ENCODE peak calls at places on chromosomes 16 and 17, in eight cellular contexts. M is transverse colon, V is GM23338, F is stomach, C is H1, R is suprapubic skin, E is breast epithelium, Z is prostate gland. H is an unnamed sample.

GRCh38 chr17:79840204-79840988 is 1.2 kb upstream of the CBX4 start:
- DNase-seq in R (no peak), V (peak), C (no peak), M (peak), Z (peak), E (peak), F (peak), H (peak)

GRCh38 chr16:8944113-8944765 is 19.5 kb downstream of the USP7 start:
- DNase-seq in M (no peak), E (no peak), C (no peak), V (no peak), Z (no peak), F (no peak), R (no peak), H (no peak)

GRCh38 chr17:10844667-10845387 is 6.9 kb upstream of the PIRT start:
- DNase-seq in R (peak), C (peak), Z (peak), F (peak), V (peak), M (peak), E (peak), H (peak)

GRCh38 chr17:16943032-16943352 is 28.9 kb downstream of the TNFRSF13B start:
- DNase-seq in F (peak), M (no peak), Z (no peak), R (peak), E (no peak), V (no peak), C (no peak), H (no peak)

GRCh38 chr16:68088130-68088972 is 3.2 kb downstream of the NFATC3 start:
- DNase-seq in E (no peak), M (no peak), V (no peak), F (no peak), R (no peak), C (no peak), Z (no peak), H (no peak)

GRCh38 chr16:1420111-1420539 is 422 bp downstream of the UQCC4 start:
- DNase-seq in Z (no peak), F (no peak), C (no peak), E (no peak), M (no peak), R (no peak), V (no peak), H (no peak)

GRCh38 chr16:49834496-49835009 is 21.4 kb downstream of the ZNF423 start:
- DNase-seq in R (no peak), M (peak), C (no peak), F (no peak), E (no peak), Z (no peak), V (peak), H (peak)

GRCh38 chr17:34306466-34306865 is 12.8 kb upstream of the CCL8 start:
- DNase-seq in R (no peak), V (peak), Z (no peak), M (no peak), C (peak), E (no peak), F (no peak), H (no peak)

GRCh38 chr16:29959293-29959692 is 2.6 kb upstream of the TMEM219 start:
- DNase-seq in E (no peak), Z (no peak), C (no peak), V (no peak), M (no peak), F (no peak), R (no peak), H (no peak)

GRCh38 chr17:68035131-68035522 is 408 bp upstream of the KPNA2 start:
- DNase-seq in E (peak), Z (peak), C (no peak), V (peak), R (peak), M (peak), F (peak), H (peak)

GRCh38 chr16:87384162-87384999 is 805 bp upstream of the FBXO31 start:
- DNase-seq in C (no peak), E (no peak), Z (no peak), M (peak), F (peak), R (peak), V (peak), H (peak)

GRCh38 chr17:28916302-28916934 is 13.5 kb upstream of the DHRS13 start:
- DNase-seq in C (no peak), Z (peak), R (no peak), V (peak), M (no peak), E (no peak), F (peak), H (no peak)

GRCh38 chr17:17254026-17254425 is 17.1 kb upstream of the FLCN start:
- DNase-seq in Z (no peak), V (no peak), C (no peak), M (no peak), E (no peak), F (no peak), R (no peak), H (no peak)

GRCh38 chr17:12964162-12964561 is 53.7 kb downstream of the ELAC2 start:
- DNase-seq in C (no peak), M (no peak), Z (no peak), R (no peak), E (no peak), F (no peak), V (no peak), H (no peak)

GRCh38 chr17:2011421-2012371 is 13.4 kb downstream of the RTN4RL1 start:
- DNase-seq in E (peak), F (peak), R (no peak), V (peak), Z (peak), M (peak), C (no peak), H (peak)

GRCh38 chr17:31739300-31739699 is 119.7 kb downstream of the COPRS start:
- DNase-seq in R (no peak), Z (no peak), V (no peak), M (no peak), C (no peak), F (no peak), E (no peak), H (no peak)
- TF ChIP-seq POLR2AphosphoS5 in R (no peak), Z (no peak), V (no peak), M (no peak), C (no peak), F (no peak), E (no peak), H (no peak)

GRCh38 chr17:83090424-83091256 is 11.2 kb downstream of the METRNL start:
- DNase-seq in V (no peak), R (no peak), E (no peak), C (no peak), Z (no peak), F (no peak), M (peak), H (no peak)
- H3K27ac ChIP-seq in V (no peak), R (peak), E (peak), C (no peak), Z (peak), F (peak), M (peak), H (peak)

GRCh38 chr16:78520470-78520869 is 421.0 kb downstream of the WWOX start:
- DNase-seq in E (no peak), M (no peak), V (no peak), R (no peak), Z (no peak), C (no peak), F (no peak), H (no peak)
- TF ChIP-seq POLR2AphosphoS5 in E (no peak), M (no peak), V (no peak), R (no peak), Z (no peak), C (no peak), F (no peak), H (no peak)

GRCh38 chr16:79589495-79590134 is 10.9 kb downstream of the MAF start:
- DNase-seq in F (no peak), R (no peak), M (no peak), V (peak), E (no peak), Z (no peak), C (no peak), H (no peak)
- H3K27ac ChIP-seq in F (peak), R (peak), M (peak), V (no peak), E (peak), Z (peak), C (no peak), H (peak)

GRCh38 chr17:47638903-47639302 is 10.8 kb upstream of the KPNB1 start:
- DNase-seq in R (no peak), Z (no peak), E (no peak), V (no peak), F (no peak), M (no peak), C (no peak), H (no peak)
- TF ChIP-seq POLR2AphosphoS5 in R (no peak), Z (no peak), E (no peak), V (no peak), F (no peak), M (no peak), C (no peak), H (no peak)

GRCh38 chr16:14309001-14309886 is 238.1 kb downstream of the MRTFB start:
- DNase-seq in V (peak), R (no peak), E (peak), F (peak), Z (peak), M (no peak), C (no peak), H (no peak)
- H3K27ac ChIP-seq in V (peak), R (peak), E (peak), F (peak), Z (peak), M (peak), C (peak), H (no peak)

H was measured in upper lobe of left lung.